ENCODE peak calls at places on chromosomes 6 and 20, in six cellular contexts. Q is uterus, X is esophagus muscularis mucosa, L is tibial nerve, Y is right lobe of liver, W is HCT116. A is an unnamed sample.

GRCh38 chr20:33211817-33212424 is 5.2 kb upstream of the BPIFA3 start:
- DNase-seq in X (no peak), Y (peak; percentile 62), Q (no peak), W (peak; percentile 61), L (no peak), A (no peak)

GRCh38 chr20:53870426-53871199 is 199.8 kb downstream of the BCAS1 start:
- DNase-seq in X (no peak), Q (no peak), L (no peak), Y (no peak), W (no peak), A (no peak)

GRCh38 chr6:147974376-147974775 is 368.3 kb upstream of the SASH1 start:
- DNase-seq in L (no peak), X (no peak), Q (no peak), W (no peak), Y (no peak), A (no peak)

GRCh38 chr20:40286991-40287531 is 402.0 kb downstream of the MAFB start:
- DNase-seq in W (no peak), Y (peak; percentile 55), Q (peak; percentile 32), X (no peak), L (no peak), A (peak; percentile 65)

GRCh38 chr6:109308018-109308492 is 74.2 kb downstream of the CD164 start:
- DNase-seq in Y (peak; percentile 66), W (no peak), X (peak; percentile 93), Q (no peak), L (peak; percentile 52), A (peak; percentile 73)

GRCh38 chr20:38165089-38165965 is at the start of gene TGM2:
- DNase-seq in L (no peak), W (no peak), Y (peak; percentile 96), X (no peak), Q (peak; percentile 85), A (peak; percentile 71)

GRCh38 chr6:113695506-113695905 is 161.6 kb upstream of the MARCKS start:
- DNase-seq in L (no peak), Y (no peak), W (no peak), X (no peak), Q (no peak), A (no peak)

GRCh38 chr6:90393232-90393884 is 96.7 kb upstream of the BACH2 start:
- DNase-seq in X (no peak), W (peak; percentile 41), Q (peak; percentile 56), L (peak; percentile 88), Y (no peak), A (peak; percentile 42)

GRCh38 chr6:137692308-137692707 is 174.8 kb upstream of the TNFAIP3 start:
- DNase-seq in Q (no peak), L (no peak), Y (no peak), X (no peak), W (no peak), A (no peak)

GRCh38 chr6:38836585-38836984 is 121.5 kb downstream of the DNAH8 start:
- DNase-seq in X (no peak), Q (no peak), W (no peak), L (no peak), Y (no peak), A (no peak)

GRCh38 chr6:156269751-156270369 is 507.3 kb upstream of the ARID1B start:
- DNase-seq in Y (no peak), W (no peak), Q (no peak), L (no peak), X (no peak), A (no peak)

GRCh38 chr6:166046232-166046631 is 121.4 kb downstream of the TBXT start:
- DNase-seq in L (no peak), Y (no peak), Q (no peak), X (no peak), W (no peak), A (no peak)

GRCh38 chr6:144314003-144314485 is 28.9 kb downstream of the UTRN start:
- DNase-seq in Y (peak; percentile 75), Q (peak; percentile 68), L (peak; percentile 56), W (no peak), X (no peak), A (peak; percentile 37)

GRCh38 chr20:54361485-54361884 is 113.9 kb upstream of the DOK5 start:
- DNase-seq in L (no peak), W (no peak), Y (no peak), Q (no peak), X (no peak), A (no peak)

GRCh38 chr20:52361650-52362049 is 170.1 kb upstream of the ZFP64 start:
- DNase-seq in Q (no peak), X (peak; percentile 78), L (no peak), Y (no peak), W (no peak), A (no peak)

GRCh38 chr6:11772109-11772830 is 6.3 kb downstream of the ADTRP start:
- DNase-seq in W (peak; percentile 76), Y (no peak), L (peak; percentile 48), Q (peak; percentile 27), X (no peak), A (no peak)

GRCh38 chr6:124819340-124819739 is 142.9 kb upstream of the RNF217 start:
- DNase-seq in Q (no peak), X (no peak), L (no peak), W (no peak), Y (no peak), A (no peak)

GRCh38 chr6:33785766-33786165 is 3.2 kb downstream of the LEMD2 start:
- DNase-seq in Q (no peak), W (no peak), L (no peak), X (no peak), Y (no peak), A (no peak)

GRCh38 chr20:258269-258858 is 840 bp downstream of the DEFB132 start:
- DNase-seq in W (no peak), L (no peak), Q (no peak), Y (no peak), X (no peak), A (no peak)

GRCh38 chr6:111805511-111806181 is 67.6 kb downstream of the FYN start:
- DNase-seq in Q (no peak), Y (no peak), W (no peak), L (no peak), X (no peak), A (no peak)

GRCh38 chr20:48034754-48035153 is 249.5 kb upstream of the SULF2 start:
- DNase-seq in Y (no peak), X (no peak), L (no peak), W (no peak), Q (no peak), A (no peak)

GRCh38 chr6:138824482-138825134 is 28.7 kb downstream of the ECT2L start:
- DNase-seq in Y (no peak), W (no peak), Q (no peak), X (no peak), L (no peak), A (no peak)

GRCh38 chr6:13617066-13617465 is 1.9 kb downstream of the NOL7 start:
- DNase-seq in L (no peak), Q (no peak), W (no peak), X (no peak), Y (no peak), A (no peak)

GRCh38 chr6:13614126-13614925 is 809 bp upstream of the NOL7 start:
- DNase-seq in W (no peak), Y (peak; percentile 76), Q (no peak), X (no peak), L (no peak), A (peak; percentile 48)

GRCh38 chr6:13615802-13616140 is 636 bp downstream of the NOL7 start:
- DNase-seq in W (no peak), L (peak; percentile 36), X (no peak), Y (peak; percentile 68), Q (peak; percentile 36), A (peak; percentile 38)

GRCh38 chr6:13613029-13613594 is 2.0 kb upstream of the NOL7 start:
- DNase-seq in Q (no peak), L (no peak), X (no peak), Y (no peak), W (no peak), A (no peak)

DNA sequence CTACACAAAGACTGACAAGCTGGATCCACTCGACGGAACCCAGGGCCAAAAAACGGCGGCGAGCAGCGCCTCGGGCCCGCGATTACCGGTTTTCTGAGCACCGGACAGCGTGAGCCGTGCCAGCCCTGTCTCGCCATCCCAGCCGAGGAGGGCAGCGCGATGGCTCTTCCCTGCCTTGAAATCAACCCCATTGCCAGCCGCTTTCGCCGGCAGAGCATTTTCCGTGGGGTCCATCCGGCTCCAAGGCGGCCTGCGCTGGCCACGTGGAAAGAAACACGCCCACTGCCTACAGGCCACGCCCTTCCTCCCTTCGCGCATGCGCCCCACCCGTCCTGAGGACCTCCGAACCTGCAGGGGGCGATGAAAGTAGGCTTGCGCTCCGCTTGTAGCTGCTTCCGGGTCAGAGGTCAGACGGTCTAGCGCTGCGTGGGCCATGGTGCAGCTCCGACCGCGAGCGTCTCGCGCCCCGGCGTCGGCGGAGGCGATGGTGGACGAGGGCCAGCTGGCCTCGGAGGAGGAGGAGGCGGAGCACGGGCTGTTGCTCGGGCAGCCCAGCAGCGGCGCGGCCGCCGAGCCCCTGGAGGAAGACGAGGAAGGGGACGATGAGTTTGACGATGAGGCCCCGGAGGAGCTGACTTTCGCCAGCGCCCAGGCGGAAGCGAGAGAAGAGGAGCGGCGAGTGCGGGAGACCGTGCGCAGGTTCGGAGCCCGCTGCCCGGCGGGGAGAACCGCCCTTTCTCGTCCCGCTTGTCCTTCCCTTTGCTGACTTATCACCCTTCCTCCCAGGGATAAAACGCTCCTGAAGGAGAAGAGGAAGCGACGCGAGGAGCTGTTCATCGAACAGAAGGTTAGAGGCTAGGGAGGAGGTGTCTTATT is at the start of gene NOL7:
- DNase-seq in L (peak; percentile 98), X (peak; percentile 99), Q (peak; percentile 98), Y (peak; percentile 98), W (peak; percentile 95), A (peak; percentile 98)
- TF ChIP-seq POLR2A in L (peak; percentile 88), X (peak; percentile 37), Q (peak; percentile 85), Y (peak; percentile 85), W (peak; percentile 89), A (peak; percentile 67)

DNA sequence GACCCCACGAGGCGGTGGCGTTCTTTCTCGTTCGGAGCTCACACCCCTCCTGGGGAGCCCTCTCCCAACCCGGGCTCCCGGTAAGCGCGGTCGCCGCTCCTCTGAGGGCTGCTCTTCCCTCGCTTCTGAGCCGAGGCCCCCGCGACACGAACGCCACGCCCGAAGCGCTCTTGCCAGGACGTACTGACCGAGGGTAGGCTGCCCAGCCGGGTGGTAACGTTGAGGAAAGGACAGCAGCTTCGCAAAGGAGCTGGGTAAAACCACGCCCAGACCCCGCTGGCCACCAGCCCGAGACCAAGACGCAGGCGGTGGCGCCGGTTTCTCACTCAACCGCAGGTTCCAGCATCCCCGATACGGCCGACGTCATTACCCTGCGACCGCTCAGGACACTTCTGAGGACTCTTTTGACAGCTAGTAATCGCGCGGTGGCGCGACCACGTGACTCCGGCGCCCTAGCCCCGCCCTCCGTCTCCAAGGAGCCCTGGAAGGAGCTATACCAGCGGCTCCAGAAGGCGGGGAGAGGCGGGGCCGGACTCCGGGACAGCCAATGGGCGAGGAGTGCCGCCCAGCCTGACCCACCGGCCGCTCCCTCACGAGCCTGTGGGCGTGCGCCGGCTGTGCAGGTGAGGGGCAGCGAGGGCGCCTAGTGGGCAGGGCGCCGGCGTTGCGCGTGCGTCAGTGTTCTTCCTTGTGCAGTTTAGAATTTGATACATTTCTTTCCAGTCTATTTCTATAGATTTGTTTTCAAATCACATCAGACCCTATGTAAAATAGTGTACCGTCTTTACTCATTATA is 4.0 kb upstream of the GZF1 start:
- DNase-seq in Y (peak; percentile 100), L (peak; percentile 100), W (peak; percentile 99), X (peak; percentile 100), Q (peak; percentile 100), A (peak; percentile 100)
- TF ChIP-seq POLR2A in Y (peak; percentile 64), L (peak; percentile 84), W (peak; percentile 7), X (peak; percentile 76), Q (peak; percentile 75), A (peak; percentile 89)

GRCh38 chr6:1297746-1298145 is 14.2 kb upstream of the FOXQ1 start:
- DNase-seq in L (no peak), X (peak; percentile 57), Q (no peak), Y (no peak), W (no peak), A (no peak)
- TF ChIP-seq POLR2A in L (no peak), X (no peak), Q (no peak), Y (no peak), W (no peak), A (no peak)

GRCh38 chr6:14706378-14706929 is 539.4 kb upstream of the JARID2 start:
- DNase-seq in W (peak; percentile 48), Y (no peak), Q (peak; percentile 77), X (no peak), L (no peak), A (peak; percentile 39)
- TF ChIP-seq POLR2A in W (no peak), Y (no peak), Q (no peak), X (no peak), L (no peak), A (no peak)